ENCODE peak calls at places on chromosomes 3 and 15, in four cellular contexts. One of them, this sample, is unnamed.

GRCh38 chr15:49286649-49287394 is 116.8 kb downstream of the GALK2 start:
- DNase-seq in stimulated activated CD4-positive, alpha-beta T cell treated with anti-CD3 and anti-CD28 coated beads, Interleukin-4, amount 100 ng/mL, for 1 hour: no peak
- DNase-seq in dorsolateral prefrontal cortex: no peak
- DNase-seq in IMR-90: peak; percentile 22
- DNase-seq in this sample: no peak

GRCh38 chr3:184417619-184418327 is 37.9 kb downstream of the CHRD start:
- DNase-seq in IMR-90: peak; percentile 51
- DNase-seq in stimulated activated CD4-positive, alpha-beta T cell treated with anti-CD3 and anti-CD28 coated beads, Interleukin-4, amount 100 ng/mL, for 1 hour: peak; percentile 72
- DNase-seq in dorsolateral prefrontal cortex: peak; percentile 50
- DNase-seq in this sample: peak; percentile 1

GRCh38 chr3:23112491-23112890 is 90.6 kb upstream of the UBE2E2 start:
- DNase-seq in IMR-90: no peak
- DNase-seq in dorsolateral prefrontal cortex: no peak
- DNase-seq in stimulated activated CD4-positive, alpha-beta T cell treated with anti-CD3 and anti-CD28 coated beads, Interleukin-4, amount 100 ng/mL, for 1 hour: no peak
- DNase-seq in this sample: no peak

GRCh38 chr3:56593455-56594158 is 36.6 kb downstream of the CCDC66 start:
- DNase-seq in dorsolateral prefrontal cortex: no peak
- DNase-seq in stimulated activated CD4-positive, alpha-beta T cell treated with anti-CD3 and anti-CD28 coated beads, Interleukin-4, amount 100 ng/mL, for 1 hour: no peak
- DNase-seq in IMR-90: no peak
- DNase-seq in this sample: peak; percentile 10

GRCh38 chr3:15520185-15520584 is 1.3 kb downstream of the COLQ start:
- DNase-seq in IMR-90: no peak
- DNase-seq in dorsolateral prefrontal cortex: no peak
- DNase-seq in stimulated activated CD4-positive, alpha-beta T cell treated with anti-CD3 and anti-CD28 coated beads, Interleukin-4, amount 100 ng/mL, for 1 hour: no peak
- DNase-seq in this sample: no peak

GRCh38 chr15:64004582-64004981 is 41.7 kb downstream of the DAPK2 start:
- DNase-seq in stimulated activated CD4-positive, alpha-beta T cell treated with anti-CD3 and anti-CD28 coated beads, Interleukin-4, amount 100 ng/mL, for 1 hour: no peak
- DNase-seq in IMR-90: no peak
- DNase-seq in dorsolateral prefrontal cortex: no peak
- DNase-seq in this sample: no peak

GRCh38 chr3:21435871-21436270 is 315.1 kb downstream of the ZNF385D start:
- DNase-seq in dorsolateral prefrontal cortex: no peak
- DNase-seq in stimulated activated CD4-positive, alpha-beta T cell treated with anti-CD3 and anti-CD28 coated beads, Interleukin-4, amount 100 ng/mL, for 1 hour: no peak
- DNase-seq in IMR-90: peak; percentile 92
- DNase-seq in this sample: no peak

GRCh38 chr3:184289426-184289938 is 9.6 kb upstream of the PSMD2 start:
- DNase-seq in stimulated activated CD4-positive, alpha-beta T cell treated with anti-CD3 and anti-CD28 coated beads, Interleukin-4, amount 100 ng/mL, for 1 hour: peak; percentile 69
- DNase-seq in IMR-90: peak; percentile 38
- DNase-seq in dorsolateral prefrontal cortex: peak; percentile 26
- DNase-seq in this sample: peak; percentile 32

GRCh38 chr15:66240240-66240842 is 13.2 kb downstream of the MEGF11 start:
- DNase-seq in IMR-90: no peak
- DNase-seq in stimulated activated CD4-positive, alpha-beta T cell treated with anti-CD3 and anti-CD28 coated beads, Interleukin-4, amount 100 ng/mL, for 1 hour: no peak
- DNase-seq in dorsolateral prefrontal cortex: no peak
- DNase-seq in this sample: no peak

GRCh38 chr15:79918278-79918677 is 21.5 kb upstream of the MTHFS start:
- DNase-seq in dorsolateral prefrontal cortex: no peak
- DNase-seq in stimulated activated CD4-positive, alpha-beta T cell treated with anti-CD3 and anti-CD28 coated beads, Interleukin-4, amount 100 ng/mL, for 1 hour: no peak
- DNase-seq in IMR-90: no peak
- DNase-seq in this sample: no peak

GRCh38 chr3:139629033-139629432 is 48.7 kb downstream of the NMNAT3 start:
- DNase-seq in dorsolateral prefrontal cortex: no peak
- DNase-seq in IMR-90: peak; percentile 2
- DNase-seq in stimulated activated CD4-positive, alpha-beta T cell treated with anti-CD3 and anti-CD28 coated beads, Interleukin-4, amount 100 ng/mL, for 1 hour: no peak
- DNase-seq in this sample: no peak

GRCh38 chr15:63287109-63287508 is 9.7 kb downstream of the APH1B start:
- DNase-seq in dorsolateral prefrontal cortex: no peak
- DNase-seq in IMR-90: peak; percentile 48
- DNase-seq in stimulated activated CD4-positive, alpha-beta T cell treated with anti-CD3 and anti-CD28 coated beads, Interleukin-4, amount 100 ng/mL, for 1 hour: no peak
- DNase-seq in this sample: no peak

GRCh38 chr15:73688455-73688854 is 4.3 kb downstream of the CD276 start:
- DNase-seq in IMR-90: peak; percentile 52
- DNase-seq in dorsolateral prefrontal cortex: no peak
- DNase-seq in stimulated activated CD4-positive, alpha-beta T cell treated with anti-CD3 and anti-CD28 coated beads, Interleukin-4, amount 100 ng/mL, for 1 hour: no peak
- DNase-seq in this sample: no peak

GRCh38 chr3:163056874-163057497 is 1560.4 kb downstream of the OTOL1 start:
- DNase-seq in stimulated activated CD4-positive, alpha-beta T cell treated with anti-CD3 and anti-CD28 coated beads, Interleukin-4, amount 100 ng/mL, for 1 hour: no peak
- DNase-seq in IMR-90: peak; percentile 19
- DNase-seq in dorsolateral prefrontal cortex: peak; percentile 14
- DNase-seq in this sample: peak; percentile 5

GRCh38 chr3:195100903-195101591 is 169.9 kb downstream of the XXYLT1 start:
- DNase-seq in stimulated activated CD4-positive, alpha-beta T cell treated with anti-CD3 and anti-CD28 coated beads, Interleukin-4, amount 100 ng/mL, for 1 hour: no peak
- DNase-seq in dorsolateral prefrontal cortex: no peak
- DNase-seq in IMR-90: peak; percentile 55
- DNase-seq in this sample: peak; percentile 76

GRCh38 chr3:176147251-176147650 is 1050.0 kb downstream of the TBL1XR1 start:
- DNase-seq in dorsolateral prefrontal cortex: no peak
- DNase-seq in IMR-90: no peak
- DNase-seq in stimulated activated CD4-positive, alpha-beta T cell treated with anti-CD3 and anti-CD28 coated beads, Interleukin-4, amount 100 ng/mL, for 1 hour: no peak
- DNase-seq in this sample: peak; percentile 98

GRCh38 chr15:97459771-97460170 is 500.7 kb upstream of the ARRDC4 start:
- DNase-seq in IMR-90: no peak
- DNase-seq in dorsolateral prefrontal cortex: no peak
- DNase-seq in stimulated activated CD4-positive, alpha-beta T cell treated with anti-CD3 and anti-CD28 coated beads, Interleukin-4, amount 100 ng/mL, for 1 hour: no peak
- DNase-seq in this sample: no peak

GRCh38 chr3:188348445-188349244 is 194.7 kb downstream of the LPP start:
- DNase-seq in dorsolateral prefrontal cortex: no peak
- DNase-seq in stimulated activated CD4-positive, alpha-beta T cell treated with anti-CD3 and anti-CD28 coated beads, Interleukin-4, amount 100 ng/mL, for 1 hour: no peak
- DNase-seq in IMR-90: peak; percentile 85
- DNase-seq in this sample: no peak

GRCh38 chr15:69305204-69305931 is 6.7 kb downstream of the PAQR5 start:
- DNase-seq in dorsolateral prefrontal cortex: no peak
- DNase-seq in stimulated activated CD4-positive, alpha-beta T cell treated with anti-CD3 and anti-CD28 coated beads, Interleukin-4, amount 100 ng/mL, for 1 hour: no peak
- DNase-seq in IMR-90: peak; percentile 96
- DNase-seq in this sample: no peak

GRCh38 chr3:25155696-25156471 is 272.2 kb upstream of the RARB start:
- DNase-seq in dorsolateral prefrontal cortex: no peak
- DNase-seq in stimulated activated CD4-positive, alpha-beta T cell treated with anti-CD3 and anti-CD28 coated beads, Interleukin-4, amount 100 ng/mL, for 1 hour: no peak
- DNase-seq in IMR-90: no peak
- DNase-seq in this sample: no peak

GRCh38 chr15:40590635-40591105 is 3.4 kb upstream of the KNL1 start:
- DNase-seq in IMR-90: no peak
- DNase-seq in stimulated activated CD4-positive, alpha-beta T cell treated with anti-CD3 and anti-CD28 coated beads, Interleukin-4, amount 100 ng/mL, for 1 hour: no peak
- DNase-seq in dorsolateral prefrontal cortex: no peak
- DNase-seq in this sample: no peak

This sample was measured in NCI-H2029 treated with DMSO at 0.1 percent for 48 hours.